ENCODE peak calls at places on chromosomes 5 and 9, in six cellular contexts. F is stimulated activated CD8-positive, alpha-beta memory T cell treated with anti-CD3 and anti-CD28 coated beads, Interleukin-4, amount 100 ng/mL, for 1 hour; G is KBM-7; H is progenitor cell of endocrine pancreas; V is transverse colon; I is mucosa of descending colon. D is an unnamed sample.

GRCh38 chr9:20479419-20480155 is 142.7 kb downstream of the MLLT3 start:
- DNase-seq in G (no peak), H (no peak), I (no peak), F (no peak), V (no peak), D (no peak)

GRCh38 chr9:86336058-86336457 is 18.2 kb downstream of the TUT7 start:
- DNase-seq in I (no peak), V (no peak), G (no peak), H (no peak), F (no peak), D (no peak)

GRCh38 chr5:142770650-142771609 is 753 bp downstream of the ARHGAP26 start:
- DNase-seq in I (peak; percentile 76), V (peak; percentile 62), H (peak; percentile 42), F (no peak), G (peak; percentile 62), D (peak; percentile 58)

GRCh38 chr5:116135344-116135743 is 50.5 kb downstream of the COMMD10 start:
- DNase-seq in I (no peak), F (no peak), H (no peak), V (no peak), G (no peak), D (no peak)

GRCh38 chr5:31485376-31486207 is 46.3 kb downstream of the DROSHA start:
- DNase-seq in G (no peak), F (no peak), I (no peak), H (no peak), V (peak; percentile 54), D (no peak)

GRCh38 chr9:114276908-114277821 is 45.7 kb upstream of the ORM1 start:
- DNase-seq in H (no peak), F (no peak), G (no peak), I (peak; percentile 36), V (no peak), D (peak; percentile 5)

GRCh38 chr9:68705636-68706578 is 867 bp downstream of the PIP5K1B start:
- DNase-seq in V (peak; percentile 67), F (no peak), I (peak; percentile 69), H (peak; percentile 17), G (peak; percentile 33), D (peak; percentile 22)

GRCh38 chr9:116686135-116686534 is 970 bp upstream of the TRIM32 start:
- DNase-seq in V (no peak), I (no peak), G (no peak), F (no peak), H (no peak), D (no peak)

GRCh38 chr5:608286-609087 is 3.7 kb upstream of the CEP72 start:
- DNase-seq in F (no peak), H (no peak), G (no peak), I (peak; percentile 22), V (no peak), D (peak; percentile 3)

D was measured in body of pancreas.